ENCODE peak calls at places on chromosomes 5 and 9, in five cellular contexts. R, O, I, T and K are unnamed samples.

GRCh38 chr5:27516437-27516836 is 478.1 kb upstream of the CDH9 start:
- DNase-seq in R (no peak), O (no peak), I (no peak), T (no peak), K (no peak)

GRCh38 chr9:72539824-72540347 is 18.5 kb downstream of the TMC1 start:
- DNase-seq in R (no peak), O (no peak), I (no peak), T (no peak), K (no peak)

GRCh38 chr9:131584858-131585257 is 39.5 kb downstream of the PRRT1B start:
- DNase-seq in R (no peak), O (peak), I (no peak), T (no peak), K (no peak)

GRCh38 chr9:36207016-36207415 is 16.3 kb downstream of the CLTA start:
- DNase-seq in R (no peak), O (no peak), I (no peak), T (no peak), K (no peak)

GRCh38 chr9:105449081-105449480 is 1.2 kb downstream of the FSD1L start:
- DNase-seq in R (no peak), O (no peak), I (no peak), T (no peak), K (no peak)

GRCh38 chr9:14396171-14396570 is 82.2 kb upstream of the NFIB start:
- DNase-seq in R (no peak), O (no peak), I (no peak), T (no peak), K (no peak)

GRCh38 chr5:58183078-58183885 is 276.6 kb downstream of the PLK2 start:
- DNase-seq in R (no peak), O (no peak), I (no peak), T (no peak), K (no peak)

GRCh38 chr9:131669234-131670172 is 70.4 kb downstream of the RAPGEF1 start:
- DNase-seq in R (no peak), O (peak), I (no peak), T (no peak), K (no peak)

GRCh38 chr9:133818444-133818843 is 80.3 kb upstream of the SARDH start:
- DNase-seq in R (no peak), O (no peak), I (no peak), T (no peak), K (peak)

GRCh38 chr9:136137321-136138054 is 18.8 kb upstream of the TMEM250 start:
- DNase-seq in R (no peak), O (no peak), I (no peak), T (no peak), K (no peak)

GRCh38 chr5:139861021-139861888 is 65.6 kb downstream of the PSD2 start:
- DNase-seq in R (no peak), O (no peak), I (no peak), T (no peak), K (no peak)

GRCh38 chr9:137484551-137485315 is 25.6 kb upstream of the NSMF start:
- DNase-seq in R (no peak), O (no peak), I (no peak), T (no peak), K (no peak)

GRCh38 chr9:124000161-124000783 is 11.3 kb upstream of the LHX2 start:
- DNase-seq in R (peak), O (no peak), I (no peak), T (no peak), K (no peak)

GRCh38 chr5:157232706-157233105 is 33.2 kb upstream of the CYFIP2 start:
- DNase-seq in R (no peak), O (no peak), I (no peak), T (no peak), K (no peak)

GRCh38 chr5:180330810-180331646 is 22.1 kb downstream of the GFPT2 start:
- DNase-seq in R (no peak), O (no peak), I (no peak), T (no peak), K (peak)

GRCh38 chr5:66814146-66814991 is 218.2 kb downstream of the MAST4 start:
- DNase-seq in R (peak), O (peak), I (peak), T (no peak), K (peak)

GRCh38 chr9:20022410-20022809 is 233.6 kb upstream of the SLC24A2 start:
- DNase-seq in R (no peak), O (no peak), I (no peak), T (no peak), K (no peak)

GRCh38 chr5:58759745-58760144 is 176.9 kb downstream of the RAB3C start:
- DNase-seq in R (no peak), O (no peak), I (no peak), T (no peak), K (no peak)

GRCh38 chr5:22473865-22474264 is 379.3 kb downstream of the CDH12 start:
- DNase-seq in R (no peak), O (no peak), I (no peak), T (no peak), K (no peak)

GRCh38 chr5:68252678-68253520 is 37.3 kb downstream of the PIK3R1 start:
- DNase-seq in R (peak), O (peak), I (peak), T (no peak), K (peak)

GRCh38 chr5:80055491-80056170 is 20.5 kb downstream of the THBS4 start:
- DNase-seq in R (no peak), O (no peak), I (no peak), T (no peak), K (no peak)

GRCh38 chr9:121645003-121645402 is 6.4 kb upstream of the DAB2IP start:
- DNase-seq in R (peak), O (no peak), I (no peak), T (no peak), K (no peak)

GRCh38 chr9:85040806-85041575 is 371.5 kb downstream of the NTRK2 start:
- DNase-seq in R (no peak), O (no peak), I (no peak), T (no peak), K (no peak)

GRCh38 chr9:95381243-95381642 is 63.7 kb upstream of the FANCC start:
- DNase-seq in R (no peak), O (no peak), I (no peak), T (peak), K (peak)

GRCh38 chr9:8384126-8384525 is 584.5 kb upstream of the DMAC1 start:
- DNase-seq in R (no peak), O (no peak), I (no peak), T (no peak), K (peak)

GRCh38 chr5:133485468-133485867 is 126.9 kb downstream of the FSTL4 start:
- DNase-seq in R (no peak), O (no peak), I (no peak), T (no peak), K (no peak)

GRCh38 chr5:148011407-148012124 is 52.2 kb upstream of the SPINK5 start:
- DNase-seq in R (no peak), O (no peak), I (no peak), T (no peak), K (peak)

GRCh38 chr5:178378527-178379484 is 146.2 kb upstream of the PHYKPL start:
- DNase-seq in R (no peak), O (no peak), I (no peak), T (no peak), K (no peak)

GRCh38 chr9:88740844-88741243 is 205.9 kb downstream of the NXNL2 start:
- DNase-seq in R (no peak), O (no peak), I (no peak), T (no peak), K (no peak)